ENCODE peak calls at places on chromosomes 13 and 19, in five cellular contexts. K is HFF-Myc, W is esophagus muscularis mucosa, Q is lower leg skin, S is H1. H is an unnamed sample.

GRCh38 chr13:93145199-93145598 is 81.4 kb upstream of the GPC6 start:
- DNase-seq in Q (no peak), S (no peak), W (no peak), K (no peak), H (no peak)

GRCh38 chr19:5850743-5851293 is 431 bp downstream of the FUT3 start:
- DNase-seq in S (no peak), Q (no peak), K (no peak), W (no peak), H (peak; percentile 77)

GRCh38 chr13:48571121-48571901 is 38.4 kb upstream of the RCBTB2 start:
- DNase-seq in Q (no peak), S (no peak), W (peak; percentile 91), K (peak; percentile 25), H (peak; percentile 79)

GRCh38 chr13:49226613-49227012 is 6.5 kb downstream of the MLNR start:
- DNase-seq in W (no peak), Q (no peak), S (no peak), K (no peak), H (no peak)

GRCh38 chr13:111029957-111030609 is 85.0 kb upstream of the ARHGEF7 start:
- DNase-seq in Q (no peak), K (no peak), W (no peak), S (no peak), H (no peak)

GRCh38 chr13:35733832-35734231 is 257.3 kb upstream of the MAB21L1 start:
- DNase-seq in Q (no peak), S (no peak), K (no peak), W (peak; percentile 74), H (peak; percentile 64)

GRCh38 chr13:64397699-64398098 is 2832.4 kb downstream of the PCDH9 start:
- DNase-seq in W (no peak), Q (no peak), S (no peak), K (no peak), H (peak; percentile 9)

GRCh38 chr19:49594157-49595005 is 3.4 kb downstream of the PRR12 start:
- DNase-seq in W (no peak), S (no peak), K (no peak), Q (no peak), H (no peak)

GRCh38 chr19:13978306-13978705 is 26.0 kb downstream of the DCAF15 start:
- DNase-seq in K (peak; percentile 11), W (peak; percentile 95), S (peak; percentile 94), Q (peak; percentile 79), H (no peak)

GRCh38 chr13:49503951-49504350 is 8.2 kb downstream of the PHF11 start:
- DNase-seq in S (no peak), K (no peak), Q (no peak), W (no peak), H (no peak)

GRCh38 chr13:93736111-93736510 is 509.5 kb downstream of the GPC6 start:
- DNase-seq in S (no peak), Q (no peak), W (no peak), K (no peak), H (peak; percentile 37)

GRCh38 chr13:76884167-76884566 is 2.0 kb downstream of the KCTD12 start:
- DNase-seq in W (no peak), K (peak; percentile 22), Q (no peak), S (peak; percentile 33), H (peak; percentile 75)

GRCh38 chr13:98896868-98897144 is 81.1 kb downstream of the DOCK9 start:
- DNase-seq in K (no peak), Q (no peak), S (no peak), W (no peak), H (no peak)

GRCh38 chr13:98900442-98900841 is 77.4 kb downstream of the DOCK9 start:
- DNase-seq in W (no peak), Q (no peak), K (peak; percentile 15), S (no peak), H (no peak)

GRCh38 chr13:98893361-98893760 is 84.5 kb downstream of the DOCK9 start:
- DNase-seq in Q (no peak), K (no peak), W (no peak), S (no peak), H (no peak)

GRCh38 chr13:98896083-98896867 is 81.6 kb downstream of the DOCK9 start:
- DNase-seq in S (no peak), W (no peak), K (no peak), Q (no peak), H (no peak)

GRCh38 chr13:98897706-98898105 is 80.2 kb downstream of the DOCK9 start:
- DNase-seq in Q (no peak), S (no peak), W (no peak), K (no peak), H (no peak)
- TF ChIP-seq CTCF in Q (no peak), S (no peak), W (no peak), K (no peak), H (no peak)

GRCh38 chr19:38543807-38544568 is 73.8 kb downstream of the MAP4K1 start:
- DNase-seq in K (peak; percentile 32), Q (peak; percentile 26), S (no peak), W (no peak), H (peak; percentile 85)
- H3K4me3 ChIP-seq in K (no peak overlapping the region), Q (no peak overlapping the region), S (no peak overlapping the region), W (peak overlapping the region; percentile 43), H (peak overlapping the region; percentile 35)

DNA sequence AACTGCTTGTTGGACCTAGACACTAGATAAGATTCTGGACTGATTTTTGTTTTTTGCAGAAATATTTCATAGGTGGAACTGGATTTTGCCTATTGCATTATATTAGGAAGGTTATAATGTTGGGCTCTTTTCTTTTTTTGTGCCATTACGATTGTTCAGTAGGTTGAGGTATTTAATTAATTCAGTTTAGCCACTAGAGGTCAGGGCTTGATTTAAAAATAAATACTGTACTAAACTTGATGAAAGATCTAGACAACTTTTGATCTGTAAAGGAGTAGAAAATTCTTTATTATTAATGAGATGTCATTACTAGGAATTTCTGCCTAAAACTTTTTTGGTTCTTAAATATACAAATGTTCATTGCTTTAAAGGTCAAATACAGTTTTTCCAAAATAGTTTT is 15.2 kb upstream of the SUPT20H start:
- DNase-seq in S (no peak), Q (no peak), W (no peak), K (no peak), H (peak; percentile 69)
- TF ChIP-seq CTCF in S (peak; percentile 14), Q (no peak), W (peak; percentile 23), K (no peak), H (peak; percentile 33)

GRCh38 chr19:1239420-1239795 is 1.6 kb upstream of the CBARP start:
- DNase-seq in Q (no peak), W (no peak), K (no peak), S (no peak), H (no peak)

GRCh38 chr19:1238373-1239303 is 833 bp upstream of the CBARP start:
- DNase-seq in S (no peak), Q (no peak), K (no peak), W (no peak), H (no peak)

GRCh38 chr19:1241417-1242095 is at the start of gene ATP5F1D:
- DNase-seq in W (peak; percentile 97), K (no peak), Q (peak; percentile 91), S (no peak), H (peak; percentile 94)

GRCh38 chr19:1239796-1240737 is 1.5 kb upstream of the ATP5F1D start:
- DNase-seq in K (no peak), W (no peak), Q (peak; percentile 69), S (no peak), H (peak; percentile 88)

DNA sequence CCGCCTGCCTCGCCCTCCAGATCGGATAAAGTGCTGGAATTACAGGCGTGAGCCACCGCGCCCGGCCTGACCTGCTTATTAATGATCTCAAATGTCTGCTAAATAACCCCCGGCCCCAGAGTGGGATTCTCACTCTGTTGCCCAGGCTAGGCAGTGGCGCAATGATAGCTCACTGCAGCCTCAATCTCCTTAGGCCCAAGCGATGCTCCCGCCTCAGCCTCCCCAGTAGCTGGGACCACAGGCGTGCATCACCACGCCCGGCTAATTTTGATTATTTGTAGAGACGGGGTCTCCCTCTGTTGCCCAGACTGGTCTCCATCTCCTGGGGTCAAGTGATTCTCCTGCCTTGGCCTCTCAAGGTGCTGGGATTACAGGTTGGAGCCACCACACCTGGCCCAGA is 626 bp upstream of the ATP5F1D start:
- DNase-seq in W (no peak), Q (no peak), K (no peak), S (no peak), H (no peak)
- H3K4me3 ChIP-seq in W (peak overlapping the region; percentile 84), Q (no peak overlapping the region), K (peak overlapping the region; percentile 79), S (no peak overlapping the region), H (peak overlapping the region; percentile 18)

DNA sequence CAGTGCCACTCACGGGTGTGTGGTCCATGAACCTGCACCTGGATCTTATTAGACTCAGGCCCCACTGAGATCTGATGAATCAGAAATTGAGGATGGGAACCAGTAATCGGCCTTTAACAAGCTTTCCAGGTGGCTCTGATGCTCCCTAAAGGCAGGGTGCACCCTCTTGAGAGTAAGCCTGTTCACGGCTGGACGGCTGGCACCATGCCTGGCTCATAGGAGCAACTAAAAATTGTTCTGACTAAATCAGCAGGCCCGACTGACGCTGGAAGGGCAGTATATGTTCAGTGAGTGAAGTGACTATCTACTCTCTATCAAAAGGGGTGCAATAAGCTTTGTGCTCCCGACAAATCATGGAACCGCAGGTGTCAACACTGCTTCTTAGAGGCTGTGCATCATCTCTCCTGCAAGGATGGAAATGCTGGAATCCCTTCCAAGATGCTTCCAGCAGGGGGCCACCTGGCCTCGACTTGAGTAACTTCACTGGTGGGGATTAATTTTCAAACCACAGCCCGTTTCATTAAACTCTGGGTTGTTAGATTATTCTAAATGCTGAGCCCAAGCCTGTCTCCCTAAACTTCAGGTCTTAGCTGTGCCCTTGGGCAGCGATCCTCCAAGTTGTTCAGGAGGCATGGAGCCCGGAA is 28.4 kb downstream of the TMTC4 start:
- DNase-seq in W (no peak), K (no peak), S (no peak), Q (no peak), H (peak; percentile 31)
- TF ChIP-seq CTCF in W (no peak), K (peak; percentile 57), S (no peak), Q (no peak), H (peak; percentile 62)

DNA sequence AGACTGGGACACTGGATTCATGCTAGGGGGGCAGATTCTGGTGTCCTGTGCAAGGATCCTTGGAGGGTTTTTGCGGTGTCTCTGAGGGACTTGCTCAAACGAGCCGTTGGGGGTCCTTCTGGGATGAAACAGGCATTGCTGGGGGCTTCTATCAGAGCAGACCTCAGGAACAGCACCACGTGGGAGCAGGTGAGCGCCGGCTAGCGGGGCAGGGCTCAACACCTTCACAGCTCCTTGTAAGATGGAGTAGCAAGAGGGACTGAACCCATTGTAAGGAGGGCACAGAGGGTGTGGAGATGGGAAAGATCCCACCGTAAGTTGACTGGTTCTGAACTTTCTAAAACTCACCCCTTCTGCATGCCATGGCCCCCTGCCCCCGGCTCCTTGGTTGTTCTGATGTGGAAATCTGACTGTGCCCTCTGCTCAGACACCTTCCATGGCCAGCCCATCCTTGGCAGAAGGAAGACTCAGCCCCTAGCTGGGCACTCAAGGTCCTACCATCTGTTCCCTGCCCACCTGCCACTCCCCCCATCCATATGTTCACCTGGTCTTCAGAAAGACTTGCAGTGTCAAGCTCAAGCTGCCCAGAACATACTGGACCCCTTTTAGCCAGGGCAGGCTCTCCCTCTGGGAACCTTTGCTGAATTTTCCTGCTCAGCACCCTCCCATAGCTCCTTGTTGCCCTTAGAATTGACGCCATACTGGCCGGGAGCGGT is 1.2 kb downstream of the SLC27A1 start:
- DNase-seq in Q (no peak), K (no peak), W (no peak), S (no peak), H (no peak)
- H3K4me3 ChIP-seq in Q (no peak overlapping the region), K (peak overlapping the region; percentile 55), W (peak overlapping the region; percentile 94), S (peak overlapping the region; percentile 60), H (peak overlapping the region; percentile 83)

GRCh38 chr13:63337041-63337440 is 1921.4 kb upstream of the PCDH20 start:
- DNase-seq in Q (no peak), S (no peak), K (no peak), W (no peak), H (no peak)
- TF ChIP-seq CTCF in Q (no peak), S (no peak), K (no peak), W (no peak), H (no peak)

GRCh38 chr13:109569938-109570711 is 216.3 kb downstream of the IRS2 start:
- DNase-seq in Q (no peak), W (no peak), S (no peak), K (no peak), H (no peak)
- H3K4me3 ChIP-seq in Q (no peak overlapping the region), W (no peak overlapping the region), S (no peak overlapping the region), K (no peak overlapping the region), H (no peak overlapping the region)

GRCh38 chr19:10219678-10220077 is 11.5 kb downstream of the S1PR2 start:
- DNase-seq in Q (no peak), W (no peak), K (no peak), S (peak; percentile 46), H (peak; percentile 46)
- TF ChIP-seq CTCF in Q (no peak), W (no peak), K (peak; percentile 66), S (peak; percentile 56), H (peak; percentile 56)